ENCODE peak calls at places on chromosome 18, in six cellular contexts. C is trophoblast cell, B is mesendoderm, F is neuronal stem cell, Q is IMR-90, T is H1. Z is an unnamed sample.

GRCh38 chr18:44715245-44715644 is 34.6 kb downstream of the SETBP1 start:
- DNase-seq in B (peak; percentile 69), Q (no peak), C (peak; percentile 87), T (no peak), F (no peak), Z (peak; percentile 60)

GRCh38 chr18:79951545-79952456 is at the start of gene SLC66A2:
- DNase-seq in F (peak; percentile 81), T (no peak), B (peak; percentile 80), Q (peak; percentile 83), C (peak; percentile 94), Z (peak; percentile 85)

GRCh38 chr18:36350839-36351474 is 53.4 kb downstream of the FHOD3 start:
- DNase-seq in F (no peak), C (no peak), Q (no peak), T (no peak), B (peak; percentile 30), Z (no peak)

GRCh38 chr18:32771169-32771751 is 1.6 kb downstream of the KLHL14 start:
- DNase-seq in T (no peak), C (no peak), Q (no peak), F (no peak), B (peak; percentile 67), Z (peak; percentile 41)

GRCh38 chr18:9047715-9048114 is 54.8 kb upstream of the NDUFV2 start:
- DNase-seq in B (no peak), C (peak; percentile 78), F (no peak), Q (no peak), T (no peak), Z (no peak)

GRCh38 chr18:38330573-38330972 is 765.0 kb upstream of the CELF4 start:
- DNase-seq in C (no peak), Q (no peak), T (no peak), F (no peak), B (no peak), Z (no peak)

GRCh38 chr18:30632058-30632718 is 410.4 kb downstream of the DSC3 start:
- DNase-seq in F (no peak), C (no peak), T (peak; percentile 36), Q (no peak), B (peak; percentile 55), Z (no peak)

GRCh38 chr18:36035253-36035652 is 32.1 kb downstream of the RPRD1A start:
- DNase-seq in Q (no peak), T (no peak), B (no peak), C (peak; percentile 73), F (no peak), Z (no peak)

GRCh38 chr18:46283268-46283667 is 179.1 kb downstream of the HAUS1 start:
- DNase-seq in F (no peak), Q (peak; percentile 10), B (peak; percentile 62), T (no peak), C (no peak), Z (peak; percentile 56)

GRCh38 chr18:9782073-9782857 is 74.2 kb downstream of the RAB31 start:
- DNase-seq in F (no peak), B (peak; percentile 69), C (peak; percentile 61), T (no peak), Q (peak; percentile 96), Z (peak; percentile 95)

GRCh38 chr18:80253871-80254492 is 6.7 kb upstream of the PARD6G start:
- DNase-seq in B (no peak), C (peak; percentile 41), T (no peak), Q (no peak), F (no peak), Z (no peak)

DNA sequence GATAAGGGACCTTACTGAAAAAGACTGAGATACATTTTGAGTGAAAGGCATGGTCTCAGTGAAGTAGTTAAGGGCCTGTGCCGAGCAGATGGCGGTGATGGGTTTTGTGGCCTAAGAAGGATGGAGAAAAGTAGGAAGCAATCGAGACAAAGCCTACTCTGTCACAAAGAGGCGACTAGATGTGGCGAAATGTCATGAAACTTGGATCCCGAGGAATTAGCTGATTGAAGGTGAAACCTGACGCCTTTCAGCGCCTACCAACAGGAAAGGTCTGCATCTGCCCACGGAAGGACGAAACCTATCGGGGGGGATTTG is 543 bp upstream of the CEP192 start:
- DNase-seq in C (peak; percentile 45), B (peak; percentile 86), F (no peak), T (no peak), Q (no peak), Z (no peak)
- H3K23ac ChIP-seq in C (no peak overlapping the region), B (no peak overlapping the region), F (peak overlapping the region; percentile 99), T (no peak overlapping the region), Q (peak overlapping the region; percentile 88), Z (no peak overlapping the region)

DNA sequence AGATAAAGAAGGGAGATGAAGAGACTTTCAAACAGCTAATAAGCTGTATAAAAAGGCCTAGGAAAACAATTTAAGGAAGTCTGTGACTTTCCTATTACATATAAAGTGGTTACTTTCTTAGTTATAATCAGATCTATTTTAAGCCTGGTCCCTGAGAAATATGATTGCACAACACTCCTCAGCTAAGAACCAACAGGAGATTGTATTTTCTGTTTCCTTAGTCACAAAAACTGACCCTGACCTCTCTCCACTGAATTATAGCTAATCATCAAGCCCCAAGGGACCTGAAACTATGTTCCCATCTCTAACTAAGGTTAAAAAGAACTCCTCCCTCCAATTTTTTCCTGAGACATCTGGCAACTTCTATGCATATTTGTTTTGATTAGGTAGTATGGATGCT is 106.9 kb downstream of the ROCK1 start:
- DNase-seq in T (no peak), F (no peak), C (peak; percentile 2), B (no peak), Q (peak; percentile 86), Z (peak; percentile 85)
- H3K4me3 ChIP-seq in T (no peak overlapping the region), F (no peak overlapping the region), C (no peak overlapping the region), B (no peak overlapping the region), Q (no peak overlapping the region), Z (no peak overlapping the region)

GRCh38 chr18:3478262-3478978 is 28.4 kb downstream of the TGIF1 start:
- DNase-seq in C (no peak), Q (no peak), F (no peak), T (no peak), B (no peak), Z (no peak)
- H3K23ac ChIP-seq in C (no peak overlapping the region), Q (no peak overlapping the region), F (no peak overlapping the region), T (no peak overlapping the region), B (no peak overlapping the region), Z (no peak overlapping the region)

GRCh38 chr18:62768172-62768943 is 53.0 kb downstream of the PHLPP1 start:
- DNase-seq in F (no peak), T (no peak), C (no peak), Q (no peak), B (no peak), Z (no peak)

GRCh38 chr18:62769216-62769615 is 53.9 kb downstream of the PHLPP1 start:
- DNase-seq in Q (peak; percentile 19), C (no peak), F (no peak), T (no peak), B (no peak), Z (no peak)

GRCh38 chr18:62773691-62774090 is 58.4 kb downstream of the PHLPP1 start:
- DNase-seq in T (no peak), Q (no peak), F (no peak), C (no peak), B (no peak), Z (no peak)

GRCh38 chr18:62772860-62773584 is 57.7 kb downstream of the PHLPP1 start:
- DNase-seq in Q (no peak), C (no peak), T (no peak), F (no peak), B (no peak), Z (no peak)

DNA sequence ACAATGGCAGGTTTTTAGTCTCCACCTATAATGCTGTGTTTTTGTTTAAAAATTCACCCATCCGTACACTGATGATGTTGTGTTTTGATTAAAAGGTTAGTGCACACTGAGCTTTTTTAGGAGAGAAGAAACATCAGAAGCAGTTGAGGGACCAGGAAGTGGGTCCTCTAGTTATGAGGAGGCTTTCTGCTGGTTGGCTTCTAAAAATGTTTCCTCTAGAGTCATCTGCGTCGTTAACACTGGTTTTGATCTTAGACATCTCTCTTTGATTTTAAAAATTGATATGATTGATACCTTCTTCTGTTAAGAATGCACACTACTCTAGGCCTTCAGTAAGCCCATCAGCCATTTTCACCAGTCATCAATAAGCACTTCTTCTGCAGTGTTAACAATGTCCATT is 56.2 kb downstream of the PHLPP1 start:
- DNase-seq in B (no peak), F (no peak), T (no peak), Q (no peak), C (no peak), Z (no peak)
- H3K4me3 ChIP-seq in B (no peak overlapping the region), F (no peak overlapping the region), T (no peak overlapping the region), Q (no peak overlapping the region), C (no peak overlapping the region), Z (no peak overlapping the region)

Z was measured in mesenchymal stem cell.